ENCODE peak calls at places on chromosomes 12 and 14, in eight cellular contexts. Z is tibial artery; A is ovary; U is psoas muscle; G is endothelial cell of umbilical vein; I is fibroblast of lung; V is CD8-positive, alpha-beta T cell; T is GM12878. P is an unnamed sample.
A peak's percentile ranks its signal among the peaks of the same experiment; 100 is the strongest.

GRCh38 chr14:79896009-79896408 is 315.3 kb downstream of the DIO2 start:
- DNase-seq in U (no peak), T (no peak), V (no peak), G (no peak), Z (no peak), I (peak; percentile 2), A (no peak), P (no peak)

GRCh38 chr14:68188174-68188573 is 368.6 kb downstream of the RAD51B start:
- DNase-seq in V (no peak), A (no peak), I (no peak), U (no peak), G (no peak), T (no peak), Z (no peak), P (no peak)

GRCh38 chr14:71206766-71207371 is 299.6 kb downstream of the PCNX1 start:
- DNase-seq in Z (peak; percentile 67), I (peak; percentile 23), V (no peak), G (peak; percentile 91), A (no peak), U (no peak), T (no peak), P (peak; percentile 42)

GRCh38 chr12:15322164-15323054 is at the start of gene PTPRO:
- DNase-seq in V (no peak), T (no peak), A (no peak), G (no peak), Z (no peak), I (no peak), U (peak; percentile 54), P (no peak)

GRCh38 chr12:19031032-19031431 is 98.5 kb upstream of the PLEKHA5 start:
- DNase-seq in T (no peak), U (no peak), A (no peak), Z (no peak), V (no peak), G (no peak), I (peak; percentile 89), P (no peak)

GRCh38 chr12:130484221-130484620 is 146.5 kb downstream of the PIWIL1 start:
- DNase-seq in G (no peak), T (no peak), I (no peak), A (no peak), Z (no peak), U (no peak), V (no peak), P (no peak)

GRCh38 chr12:105740970-105741725 is 397.6 kb downstream of the NUAK1 start:
- DNase-seq in U (peak; percentile 79), A (peak; percentile 43), T (no peak), Z (no peak), V (no peak), I (peak; percentile 28), G (peak; percentile 66), P (no peak)

GRCh38 chr12:124648710-124649384 is 81.4 kb upstream of the NCOR2 start:
- DNase-seq in Z (no peak), V (no peak), T (no peak), U (no peak), I (no peak), A (no peak), G (no peak), P (no peak)

GRCh38 chr12:45991289-45992249 is 1.2 kb upstream of the SCAF11 start:
- DNase-seq in Z (peak; percentile 74), V (peak; percentile 79), A (peak; percentile 64), I (peak; percentile 54), G (peak; percentile 74), U (peak; percentile 88), T (no peak), P (no peak)

GRCh38 chr14:52907949-52908348 is 42.9 kb downstream of the FERMT2 start:
- DNase-seq in V (no peak), Z (no peak), T (no peak), I (no peak), A (no peak), G (no peak), U (no peak), P (no peak)

GRCh38 chr12:22981711-22982110 is 356.7 kb downstream of the ETNK1 start:
- DNase-seq in Z (no peak), V (no peak), U (no peak), A (no peak), G (no peak), I (peak; percentile 75), T (no peak), P (no peak)

GRCh38 chr14:24249230-24250021 is 7.0 kb upstream of the TINF2 start:
- DNase-seq in I (no peak), T (no peak), A (no peak), V (no peak), U (no peak), G (no peak), Z (no peak), P (no peak)

GRCh38 chr12:120365675-120366340 is 3.2 kb downstream of the MSI1 start:
- DNase-seq in V (no peak), U (no peak), G (no peak), T (no peak), A (no peak), I (no peak), Z (no peak), P (no peak)

GRCh38 chr12:12195516-12195915 is 71.3 kb downstream of the LRP6 start:
- DNase-seq in G (peak; percentile 14), I (no peak), Z (no peak), U (no peak), A (no peak), T (no peak), V (no peak), P (no peak)

GRCh38 chr14:87656315-87656714 is 336.7 kb downstream of the GALC start:
- DNase-seq in A (no peak), G (no peak), V (no peak), I (no peak), U (no peak), T (no peak), Z (no peak), P (no peak)

GRCh38 chr12:67716817-67717216 is 68.3 kb downstream of the DYRK2 start:
- DNase-seq in V (no peak), T (no peak), A (no peak), Z (no peak), I (no peak), G (no peak), U (no peak), P (no peak)

GRCh38 chr12:87866602-87867292 is 162.5 kb downstream of the C12orf50 start:
- DNase-seq in G (peak; percentile 9), V (no peak), T (no peak), I (peak; percentile 38), A (no peak), Z (no peak), U (no peak), P (no peak)

GRCh38 chr14:61153914-61154545 is 127.1 kb downstream of the TMEM30B start:
- DNase-seq in U (no peak), G (no peak), V (no peak), I (no peak), T (no peak), A (no peak), Z (no peak), P (no peak)

GRCh38 chr14:65937079-65937803 is 524.7 kb downstream of the FUT8 start:
- DNase-seq in U (no peak), I (no peak), G (no peak), T (no peak), A (no peak), V (no peak), Z (no peak), P (no peak)

GRCh38 chr12:12819752-12820311 is 6.7 kb downstream of the DDX47 start:
- DNase-seq in G (peak; percentile 85), Z (peak; percentile 48), U (no peak), I (peak; percentile 67), V (no peak), T (no peak), A (peak; percentile 28), P (peak; percentile 81)

GRCh38 chr14:73943083-73943482 is 6.8 kb downstream of the FAM161B start:
- DNase-seq in A (peak; percentile 34), T (no peak), U (no peak), I (peak; percentile 79), Z (peak; percentile 50), V (no peak), G (no peak), P (peak; percentile 3)

GRCh38 chr14:79275367-79275655 is 936.0 kb downstream of the DIO2 start:
- DNase-seq in T (no peak), G (no peak), A (no peak), I (no peak), U (no peak), V (no peak), Z (no peak), P (no peak)

GRCh38 chr12:32400866-32401265 is 1.5 kb downstream of the FGD4 start:
- DNase-seq in U (no peak), T (no peak), G (peak; percentile 18), A (no peak), Z (no peak), I (no peak), V (no peak), P (no peak)
- H3K4me3 ChIP-seq in U (peak overlapping the region; percentile 81), T (no peak overlapping the region), G (no peak overlapping the region), A (peak overlapping the region; percentile 55), Z (peak overlapping the region; percentile 79), I (no peak overlapping the region), V (no peak overlapping the region), P (no peak overlapping the region)

GRCh38 chr14:105993814-105994213 is 467.4 kb downstream of the TMEM121 start:
- DNase-seq in G (no peak), Z (no peak), U (no peak), A (no peak), T (no peak), I (no peak), V (peak; percentile 36), P (no peak)

GRCh38 chr14:105999361-106000028 is 473.1 kb downstream of the TMEM121 start:
- DNase-seq in Z (no peak), T (no peak), V (peak; percentile 88), I (no peak), U (peak; percentile 67), A (peak; percentile 22), G (no peak), P (no peak)
- TF ChIP-seq CTCF in Z (no peak), T (peak; percentile 96), V (peak; percentile 70), I (peak; percentile 20), U (peak; percentile 26), A (no peak), G (peak; percentile 26), P (peak; percentile 2)

GRCh38 chr12:103839893-103840292 is 1.1 kb downstream of the NT5DC3 start:
- DNase-seq in I (no peak), V (no peak), A (no peak), U (no peak), Z (no peak), G (no peak), T (no peak), P (no peak)
- H3K27ac ChIP-seq in I (peak overlapping the region; percentile 44), V (no peak overlapping the region), A (no peak overlapping the region), U (no peak overlapping the region), Z (peak overlapping the region; percentile 89), G (no peak overlapping the region), T (no peak overlapping the region), P (no peak overlapping the region)

GRCh38 chr12:57744194-57744776 is 554 bp upstream of the TSPAN31 start:
- DNase-seq in Z (peak; percentile 66), A (peak; percentile 85), G (no peak), I (peak; percentile 94), U (peak; percentile 87), V (peak; percentile 76), T (peak; percentile 55), P (no peak)

GRCh38 chr12:57745485-57745881 is 644 bp downstream of the TSPAN31 start:
- DNase-seq in A (no peak), V (no peak), I (no peak), T (no peak), U (no peak), Z (no peak), G (no peak), P (no peak)

GRCh38 chr12:57744777-57745484 is at the start of gene TSPAN31:
- DNase-seq in U (peak; percentile 99), Z (peak; percentile 99), I (peak; percentile 99), T (peak; percentile 92), A (peak; percentile 98), V (peak; percentile 93), G (peak; percentile 97), P (peak; percentile 96)

GRCh38 chr12:57746025-57746424 is 1.2 kb downstream of the TSPAN31 start:
- DNase-seq in U (no peak), V (no peak), Z (no peak), G (no peak), T (no peak), I (no peak), A (no peak), P (no peak)

GRCh38 chr12:57743769-57744168 is 1.1 kb upstream of the TSPAN31 start:
- DNase-seq in U (no peak), I (no peak), V (no peak), T (no peak), G (no peak), A (no peak), Z (no peak), P (no peak)
- H3K4me3 ChIP-seq in U (peak overlapping the region; percentile 96), I (no peak overlapping the region), V (no peak overlapping the region), T (peak overlapping the region; percentile 91), G (no peak overlapping the region), A (no peak overlapping the region), Z (no peak overlapping the region), P (no peak overlapping the region)